ENCODE peak calls at places on chromosome 10, in five cellular contexts. One of them, this sample, is unnamed.

GRCh38 chr10:3570855-3571266 is 214.1 kb downstream of the KLF6 start:
- DNase-seq in neural crest cell: peak; percentile 3
- DNase-seq in NCI-H1092: no peak
- DNase-seq in activated CD4-positive, CD25-positive, alpha-beta regulatory T cell: no peak
- DNase-seq in neural progenitor cell: peak; percentile 9
- DNase-seq in this sample: no peak

GRCh38 chr10:94500063-94500462 is 45.5 kb upstream of the HELLS start:
- DNase-seq in neural crest cell: no peak
- DNase-seq in activated CD4-positive, CD25-positive, alpha-beta regulatory T cell: no peak
- DNase-seq in NCI-H1092: no peak
- DNase-seq in neural progenitor cell: peak; percentile 15
- DNase-seq in this sample: no peak

GRCh38 chr10:4326647-4327046 is 499.4 kb upstream of the AKR1E2 start:
- DNase-seq in NCI-H1092: no peak
- DNase-seq in neural crest cell: no peak
- DNase-seq in activated CD4-positive, CD25-positive, alpha-beta regulatory T cell: no peak
- DNase-seq in neural progenitor cell: no peak
- DNase-seq in this sample: no peak

GRCh38 chr10:66394287-66395063 is 531.4 kb upstream of the LRRTM3 start:
- DNase-seq in neural progenitor cell: no peak
- DNase-seq in neural crest cell: no peak
- DNase-seq in NCI-H1092: no peak
- DNase-seq in activated CD4-positive, CD25-positive, alpha-beta regulatory T cell: no peak
- DNase-seq in this sample: no peak

GRCh38 chr10:98267894-98268693 is at the start of gene LOXL4:
- DNase-seq in neural crest cell: no peak
- DNase-seq in NCI-H1092: no peak
- DNase-seq in activated CD4-positive, CD25-positive, alpha-beta regulatory T cell: no peak
- DNase-seq in neural progenitor cell: peak; percentile 60
- DNase-seq in this sample: no peak

GRCh38 chr10:33772370-33773331 is 438.2 kb upstream of the NRP1 start:
- DNase-seq in NCI-H1092: peak; percentile 10
- DNase-seq in activated CD4-positive, CD25-positive, alpha-beta regulatory T cell: no peak
- DNase-seq in neural crest cell: peak; percentile 41
- DNase-seq in neural progenitor cell: peak; percentile 84
- DNase-seq in this sample: no peak

GRCh38 chr10:129670124-129670523 is 203.1 kb downstream of the MGMT start:
- DNase-seq in activated CD4-positive, CD25-positive, alpha-beta regulatory T cell: no peak
- DNase-seq in neural crest cell: no peak
- DNase-seq in neural progenitor cell: no peak
- DNase-seq in NCI-H1092: no peak
- DNase-seq in this sample: no peak

GRCh38 chr10:110535958-110536891 is 31.3 kb upstream of the SMC3 start:
- DNase-seq in NCI-H1092: peak; percentile 7
- DNase-seq in activated CD4-positive, CD25-positive, alpha-beta regulatory T cell: peak; percentile 18
- DNase-seq in neural crest cell: no peak
- DNase-seq in neural progenitor cell: peak; percentile 41
- DNase-seq in this sample: no peak

GRCh38 chr10:115918812-115919211 is 354.2 kb downstream of the GFRA1 start:
- DNase-seq in neural crest cell: no peak
- DNase-seq in NCI-H1092: no peak
- DNase-seq in activated CD4-positive, CD25-positive, alpha-beta regulatory T cell: no peak
- DNase-seq in neural progenitor cell: no peak
- DNase-seq in this sample: no peak

GRCh38 chr10:119337796-119338432 is 130.5 kb downstream of the GRK5 start:
- DNase-seq in neural progenitor cell: no peak
- DNase-seq in neural crest cell: no peak
- DNase-seq in activated CD4-positive, CD25-positive, alpha-beta regulatory T cell: no peak
- DNase-seq in NCI-H1092: no peak
- DNase-seq in this sample: no peak

GRCh38 chr10:64635906-64636305 is 1114.7 kb downstream of the REEP3 start:
- DNase-seq in activated CD4-positive, CD25-positive, alpha-beta regulatory T cell: no peak
- DNase-seq in NCI-H1092: no peak
- DNase-seq in neural crest cell: no peak
- DNase-seq in neural progenitor cell: no peak
- DNase-seq in this sample: no peak